ENCODE peak calls at places on chromosome 6, in seven cellular contexts. Q is upper lobe of left lung, I is H1, N is HCT116, P is heart left ventricle, C is esophagus squamous epithelium, O is transverse colon. U is an unnamed sample. For H3K4me1, the result is how much of the 10 kb centered on the place peaks cover.

GRCh38 chr6:44237813-44238433 is 9.0 kb upstream of the HSP90AB1 start:
- DNase-seq in N (no peak), C (no peak), I (peak), Q (peak), O (peak), P (peak), U (peak)

GRCh38 chr6:49550413-49551125 is at the start of gene C6orf141:
- DNase-seq in O (peak), I (peak), N (peak), P (no peak), C (no peak), Q (peak), U (peak)

GRCh38 chr6:21151178-21151956 is 442.2 kb upstream of the SOX4 start:
- DNase-seq in N (no peak), O (no peak), I (no peak), Q (no peak), C (no peak), P (no peak), U (peak)

GRCh38 chr6:26197736-26198625 is 110.8 kb downstream of the HFE start:
- DNase-seq in O (peak), C (no peak), N (peak), P (no peak), I (no peak), Q (no peak), U (no peak)

GRCh38 chr6:43478008-43478372 is 620 bp downstream of the TJAP1 start:
- DNase-seq in Q (no peak), O (no peak), N (no peak), C (no peak), I (no peak), P (no peak), U (no peak)

GRCh38 chr6:145544031-145544430 is 191.3 kb downstream of the EPM2A start:
- DNase-seq in O (no peak), P (no peak), N (peak), I (no peak), C (no peak), Q (no peak), U (peak)

GRCh38 chr6:114342826-114343781 is at the start of gene HS3ST5:
- DNase-seq in I (peak), N (peak), C (no peak), Q (no peak), O (peak), P (peak), U (peak)

GRCh38 chr6:150979826-150980225 is 114.3 kb downstream of the MTHFD1L start:
- DNase-seq in I (no peak), O (no peak), P (no peak), Q (no peak), N (no peak), C (no peak), U (no peak)

GRCh38 chr6:21873562-21873961 is 280.0 kb downstream of the SOX4 start:
- DNase-seq in C (no peak), P (peak), O (peak), I (no peak), Q (no peak), N (no peak), U (peak)

GRCh38 chr6:108133594-108134179 is 32.1 kb upstream of the NR2E1 start:
- DNase-seq in P (peak), N (peak), C (no peak), O (peak), Q (peak), I (peak), U (peak)

GRCh38 chr6:106334646-106335448 is 9.3 kb upstream of the ATG5 start:
- DNase-seq in C (no peak), P (no peak), O (peak), I (peak), Q (peak), N (peak), U (peak)

GRCh38 chr6:93721386-93722048 is 302.2 kb upstream of the EPHA7 start:
- DNase-seq in P (no peak), C (no peak), Q (no peak), N (no peak), O (no peak), I (peak), U (no peak)

GRCh38 chr6:43969158-43969981 is 157.9 kb downstream of the MRPL14 start:
- DNase-seq in P (no peak), C (no peak), N (no peak), I (peak), O (no peak), Q (no peak), U (no peak)

GRCh38 chr6:39452306-39452705 is 129.8 kb upstream of the KCNK16 start:
- DNase-seq in Q (no peak), I (no peak), O (no peak), C (no peak), P (no peak), N (no peak), U (no peak)

GRCh38 chr6:156396791-156397418 is 380.3 kb upstream of the ARID1B start:
- DNase-seq in O (no peak), N (no peak), Q (no peak), C (no peak), I (peak), P (no peak), U (no peak)

GRCh38 chr6:1522779-1523178 is 86.9 kb upstream of the FOXC1 start:
- DNase-seq in N (no peak), C (no peak), O (no peak), P (no peak), Q (no peak), I (no peak), U (no peak)

GRCh38 chr6:6758915-6759654 is 170.6 kb downstream of the LY86 start:
- DNase-seq in P (peak), O (peak), Q (peak), I (peak), C (no peak), N (peak), U (peak)

GRCh38 chr6:131948692-131949614 is 2.2 kb downstream of the CCN2 start:
- DNase-seq in C (no peak), I (no peak), N (no peak), Q (no peak), O (no peak), P (no peak), U (peak)

GRCh38 chr6:126040826-126041225 is 54.5 kb downstream of the TRMT11 start:
- DNase-seq in N (no peak), P (no peak), I (no peak), O (peak), Q (peak), C (no peak), U (peak)

GRCh38 chr6:96212076-96212475 is 196.3 kb downstream of the FUT9 start:
- DNase-seq in C (no peak), O (no peak), Q (no peak), N (no peak), P (no peak), I (no peak), U (no peak)

GRCh38 chr6:56246941-56247653 is at the start of gene COL21A1:
- DNase-seq in P (peak), I (peak), O (peak), N (no peak), C (no peak), Q (peak), U (peak)

DNA sequence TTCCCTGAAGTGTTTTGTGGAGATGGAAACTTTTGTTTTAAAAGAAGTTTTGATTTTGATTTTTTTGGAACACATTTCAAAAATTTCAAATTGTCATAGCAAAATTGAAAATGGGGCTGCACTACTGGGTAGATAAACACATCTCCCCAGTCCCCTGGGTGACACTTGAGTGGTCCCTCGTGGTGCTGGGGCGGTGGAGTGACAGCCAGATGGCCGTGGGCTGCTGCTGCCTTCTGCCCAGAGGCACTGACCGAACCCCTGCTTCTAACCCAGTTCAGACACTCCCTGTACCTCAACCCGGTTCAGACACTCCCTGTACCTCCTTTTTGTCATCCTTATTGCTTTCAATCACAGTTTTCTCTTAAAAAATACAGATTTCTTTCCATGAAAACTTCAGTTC is 69.9 kb upstream of the SYNJ2 start:
- DNase-seq in I (no peak), O (no peak), N (no peak), P (no peak), C (no peak), Q (no peak), U (no peak)
- H3K27ac ChIP-seq in I (no peak), O (no peak), N (no peak), P (no peak), C (no peak), Q (no peak), U (no peak)

DNA sequence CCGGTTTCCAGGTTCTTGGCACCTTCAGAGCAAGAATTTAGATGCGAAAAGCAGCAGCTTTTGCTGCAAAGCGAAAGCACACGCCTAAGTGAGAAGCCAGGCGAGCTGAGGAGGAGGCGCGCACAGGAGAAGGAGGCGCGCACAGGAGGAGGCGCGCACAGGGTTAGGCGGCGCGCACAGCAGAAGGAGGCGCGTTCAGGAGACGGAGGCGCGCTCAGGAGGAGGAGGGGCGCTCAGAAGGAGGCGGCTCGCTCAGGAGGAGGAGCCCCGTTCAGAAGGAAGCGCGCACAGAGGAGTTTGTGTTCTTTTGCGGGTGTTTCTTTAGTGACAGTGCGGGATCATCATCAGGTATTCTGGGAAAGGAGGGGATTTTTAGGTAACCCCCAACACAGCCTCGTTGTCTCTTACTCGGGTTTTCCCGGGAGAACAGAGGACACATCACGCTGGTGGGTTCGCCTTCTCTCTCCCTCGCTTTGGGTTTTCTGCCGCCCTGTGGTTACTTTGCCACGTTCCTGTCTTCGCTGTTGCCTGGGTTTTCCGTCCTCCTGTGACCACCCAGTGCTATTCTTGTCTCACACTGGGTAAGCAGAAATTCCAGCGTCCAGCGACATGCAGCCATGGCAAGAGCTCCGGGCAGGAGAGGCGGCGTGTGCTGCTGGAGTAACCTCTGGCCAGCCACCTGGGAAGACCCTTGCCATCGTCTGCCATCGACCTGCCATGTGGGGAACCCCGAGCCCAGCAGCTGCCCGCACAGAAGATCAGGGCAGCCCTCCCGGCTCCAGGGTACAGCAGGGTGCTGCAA is 47.0 kb downstream of the WDR27 start:
- DNase-seq in P (peak), O (peak), Q (peak), I (no peak), C (no peak), N (no peak), U (peak)
- TF ChIP-seq POLR2A in P (no peak), O (peak), Q (no peak), I (no peak), C (no peak), N (no peak), U (peak)

GRCh38 chr6:128513878-128514277 is 6.5 kb downstream of the PTPRK start:
- DNase-seq in N (no peak), Q (no peak), C (no peak), P (no peak), O (no peak), I (no peak), U (peak)
- H3K4me1 ChIP-seq in N (under half), Q (under half), C (half or more), P (half or more), O (under half), I (under half), U (half or more)

GRCh38 chr6:160457843-160458242 is 109.7 kb downstream of the SLC22A3 start:
- DNase-seq in O (no peak), P (no peak), I (no peak), N (no peak), C (no peak), Q (no peak), U (no peak)

GRCh38 chr6:160456214-160456546 is 108.0 kb downstream of the SLC22A3 start:
- DNase-seq in O (no peak), Q (no peak), I (no peak), P (no peak), N (no peak), C (no peak), U (no peak)

GRCh38 chr6:160454303-160454702 is 106.1 kb downstream of the SLC22A3 start:
- DNase-seq in N (no peak), P (no peak), I (no peak), Q (no peak), O (no peak), C (no peak), U (no peak)

GRCh38 chr6:160450849-160451248 is 102.7 kb downstream of the SLC22A3 start:
- DNase-seq in N (no peak), O (no peak), Q (no peak), I (no peak), C (no peak), P (no peak), U (no peak)

GRCh38 chr6:160455484-160456213 is 107.5 kb downstream of the SLC22A3 start:
- DNase-seq in O (peak), I (peak), N (peak), C (no peak), P (peak), Q (peak), U (peak)
- H3K27ac ChIP-seq in O (peak), I (no peak), N (no peak), C (peak), P (peak), Q (no peak), U (no peak)

GRCh38 chr6:35727935-35728662 is 8.7 kb upstream of the ARMC12 start:
- DNase-seq in O (peak), P (peak), I (peak), Q (peak), C (peak), N (no peak), U (peak)

GRCh38 chr6:35729349-35729678 is 7.5 kb upstream of the ARMC12 start:
- DNase-seq in P (no peak), N (no peak), I (no peak), O (no peak), Q (no peak), C (no peak), U (no peak)

GRCh38 chr6:35725721-35726438 is 11.0 kb upstream of the ARMC12 start:
- DNase-seq in N (no peak), O (peak), Q (peak), C (no peak), I (no peak), P (peak), U (peak)

GRCh38 chr6:35728663-35729348 is 8.0 kb upstream of the ARMC12 start:
- DNase-seq in N (no peak), P (peak), Q (peak), O (peak), C (no peak), I (no peak), U (peak)

GRCh38 chr6:35727206-35727934 is 9.5 kb upstream of the ARMC12 start:
- DNase-seq in P (peak), C (no peak), I (peak), O (peak), N (no peak), Q (peak), U (peak)
- TF ChIP-seq POLR2A in P (no peak), C (no peak), I (peak), O (no peak), N (no peak), Q (peak), U (peak)

DNA sequence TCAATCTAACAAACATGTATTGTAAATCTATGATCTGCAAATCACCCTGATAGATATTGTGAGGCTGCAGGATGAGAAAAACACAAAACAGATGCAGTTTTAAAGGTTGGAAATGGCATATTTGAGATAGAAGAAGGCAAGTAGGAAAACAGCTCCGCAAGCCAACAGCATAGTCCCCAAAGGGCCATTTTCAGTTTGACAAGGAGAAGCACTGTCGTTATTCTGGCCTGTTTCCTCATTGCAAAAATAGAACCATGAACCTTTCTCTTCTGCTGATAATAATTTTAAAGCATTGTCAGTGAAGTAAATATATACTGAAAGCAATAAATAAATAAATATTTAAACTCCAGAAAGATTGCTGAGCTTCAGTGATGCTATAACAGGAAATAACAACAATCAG is 119.5 kb downstream of the AIG1 start:
- DNase-seq in P (no peak), O (no peak), Q (no peak), C (no peak), I (no peak), N (no peak), U (no peak)
- H3K4me1 ChIP-seq in P (under half), O (under half), Q (under half), C (under half), I (under half), N (under half), U (under half)